ENCODE peak calls at places on chromosomes 3 and 15, in four cellular contexts. R is NCI-H774, Y is nucleus accumbens, D is T-helper 2 cell. K is an unnamed sample.

GRCh38 chr3:13085081-13085845 is 12.0 kb upstream of the IQSEC1 start:
- DNase-seq in R (no peak), D (no peak), Y (no peak), K (no peak)

GRCh38 chr3:177944228-177944661 is 592.0 kb upstream of the KCNMB2 start:
- DNase-seq in R (no peak), Y (no peak), D (no peak), K (no peak)

GRCh38 chr15:77944002-77944867 is 133.3 kb downstream of the TBC1D2B start:
- DNase-seq in Y (peak), R (peak), D (no peak), K (peak)

GRCh38 chr3:15258720-15259119 is 52.7 kb downstream of the CAPN7 start:
- DNase-seq in Y (no peak), D (no peak), R (no peak), K (no peak)

GRCh38 chr3:113354307-113354706 is 87.0 kb downstream of the CFAP44 start:
- DNase-seq in Y (no peak), R (no peak), D (no peak), K (no peak)

GRCh38 chr3:133130168-133130567 is 92.0 kb downstream of the TMEM108 start:
- DNase-seq in D (no peak), Y (no peak), R (no peak), K (no peak)

GRCh38 chr3:105039004-105039403 is 327.7 kb upstream of the ALCAM start:
- DNase-seq in R (no peak), D (no peak), Y (no peak), K (no peak)

GRCh38 chr3:158086776-158087175 is 19.4 kb downstream of the SHOX2 start:
- DNase-seq in R (no peak), Y (no peak), D (no peak), K (no peak)

GRCh38 chr15:80934761-80935221 is 54.8 kb downstream of the MESD start:
- DNase-seq in Y (no peak), D (no peak), R (no peak), K (no peak)

GRCh38 chr3:187811580-187812250 is 66.4 kb upstream of the BCL6 start:
- DNase-seq in R (no peak), Y (no peak), D (no peak), K (no peak)

GRCh38 chr3:183131735-183132134 is 30.8 kb downstream of the LAMP3 start:
- DNase-seq in Y (no peak), D (no peak), R (no peak), K (no peak)

GRCh38 chr15:80861776-80862175 is 82.6 kb downstream of the CEMIP start:
- DNase-seq in Y (peak), R (no peak), D (no peak), K (no peak)

GRCh38 chr15:33066584-33066983 is 127.9 kb downstream of the FMN1 start:
- DNase-seq in D (no peak), Y (no peak), R (no peak), K (no peak)

GRCh38 chr3:160953681-160954080 is 151.5 kb downstream of the B3GALNT1 start:
- DNase-seq in R (no peak), Y (no peak), D (no peak), K (no peak)

GRCh38 chr3:67947808-67948508 is 293.5 kb upstream of the SUCLG2 start:
- DNase-seq in R (peak), D (peak), Y (no peak), K (peak)

GRCh38 chr15:32730677-32731654 is 13.2 kb downstream of the GREM1 start:
- DNase-seq in R (peak), D (no peak), Y (no peak), K (peak)

GRCh38 chr3:158725348-158725966 is 6.8 kb downstream of the RARRES1 start:
- DNase-seq in R (no peak), Y (no peak), D (no peak), K (no peak)

GRCh38 chr15:89743594-89743993 is 7.5 kb downstream of the MESP1 start:
- DNase-seq in R (no peak), D (no peak), Y (no peak), K (no peak)

GRCh38 chr3:184814214-184814613 is 2.2 kb downstream of the VPS8 start:
- DNase-seq in R (no peak), D (no peak), Y (no peak), K (no peak)

GRCh38 chr3:3772920-3773319 is 26.3 kb upstream of the LRRN1 start:
- DNase-seq in Y (peak), R (no peak), D (no peak), K (no peak)

GRCh38 chr15:85756411-85757072 is 38.2 kb downstream of the KLHL25 start:
- DNase-seq in R (no peak), Y (no peak), D (no peak), K (no peak)

GRCh38 chr3:43181202-43181910 is 75.5 kb upstream of the POMGNT2 start:
- DNase-seq in D (no peak), R (peak), Y (no peak), K (no peak)

GRCh38 chr3:176741648-176742047 is 455.6 kb downstream of the TBL1XR1 start:
- DNase-seq in R (no peak), D (no peak), Y (no peak), K (no peak)

GRCh38 chr15:92709064-92709463 is 53.5 kb upstream of the FAM174B start:
- DNase-seq in Y (no peak), D (no peak), R (no peak), K (no peak)

K was measured in NCI-H2029.